ENCODE peak calls at places on chromosomes 5 and 9, in four cellular contexts. E is neural progenitor cell, L is right lobe of liver, O is kidney. J is an unnamed sample.

GRCh38 chr9:69326261-69326660 is 1.2 kb downstream of the ENTREP1 start:
- DNase-seq in E (peak; percentile 9), O (no peak), L (no peak), J (peak; percentile 56)

GRCh38 chr5:148383564-148384388 is at the start of gene FBXO38:
- DNase-seq in E (peak; percentile 97), O (peak; percentile 98), L (peak; percentile 98), J (peak; percentile 96)

GRCh38 chr5:912356-913091 is 19.8 kb downstream of the TRIP13 start:
- DNase-seq in E (peak; percentile 84), L (no peak), O (no peak), J (peak; percentile 74)

GRCh38 chr5:180868960-180869359 is 7.9 kb upstream of the ZFP62 start:
- DNase-seq in L (peak; percentile 76), E (peak; percentile 90), O (peak; percentile 83), J (peak; percentile 80)

GRCh38 chr9:20043035-20043434 is 254.2 kb upstream of the SLC24A2 start:
- DNase-seq in E (no peak), L (no peak), O (no peak), J (no peak)

GRCh38 chr5:169606279-169606678 is 22.7 kb downstream of the SPDL1 start:
- DNase-seq in L (no peak), E (no peak), O (no peak), J (no peak)

GRCh38 chr9:98256632-98257218 is 1.3 kb upstream of the TBC1D2 start:
- DNase-seq in E (peak; percentile 21), O (no peak), L (no peak), J (no peak)

GRCh38 chr5:151075698-151076331 is 5.0 kb downstream of the TNIP1 start:
- DNase-seq in L (peak; percentile 83), E (no peak), O (no peak), J (no peak)

GRCh38 chr5:157178961-157179360 is 1.7 kb upstream of the ITK start:
- DNase-seq in E (no peak), L (no peak), O (no peak), J (no peak)

GRCh38 chr5:123066016-123066415 is 23.0 kb upstream of the PRDM6 start:
- DNase-seq in O (no peak), E (no peak), L (no peak), J (no peak)

GRCh38 chr9:120877276-120878034 is 467 bp upstream of the PHF19 start:
- DNase-seq in L (peak; percentile 66), O (peak; percentile 87), E (peak; percentile 83), J (no peak)

GRCh38 chr5:66113160-66113559 is 30.9 kb upstream of the SREK1 start:
- DNase-seq in L (no peak), O (no peak), E (no peak), J (no peak)

GRCh38 chr9:13190040-13190439 is 89.5 kb downstream of the MPDZ start:
- DNase-seq in E (no peak), O (no peak), L (peak; percentile 87), J (no peak)

GRCh38 chr9:130023147-130023787 is 19.7 kb downstream of the FNBP1 start:
- DNase-seq in L (no peak), O (no peak), E (no peak), J (no peak)

GRCh38 chr9:113636693-113637092 is 173.2 kb downstream of the RGS3 start:
- DNase-seq in E (no peak), O (no peak), L (no peak), J (no peak)

GRCh38 chr9:112601646-112602045 is 115.0 kb downstream of the KIAA1958 start:
- DNase-seq in L (no peak), O (no peak), E (no peak), J (no peak)

GRCh38 chr9:84187090-84187489 is 153.5 kb downstream of the SLC28A3 start:
- DNase-seq in O (no peak), L (no peak), E (no peak), J (no peak)

GRCh38 chr5:173919443-173919842 is 31.3 kb downstream of the CPEB4 start:
- DNase-seq in L (no peak), O (no peak), E (no peak), J (no peak)
- H3K4me1 ChIP-seq in L (peaks cover 38% of the 10 kb centered on the region), O (peaks cover 57% of the 10 kb centered on the region), E (peaks cover 38% of the 10 kb centered on the region), J (no peaks in the 10 kb centered on the region)

DNA sequence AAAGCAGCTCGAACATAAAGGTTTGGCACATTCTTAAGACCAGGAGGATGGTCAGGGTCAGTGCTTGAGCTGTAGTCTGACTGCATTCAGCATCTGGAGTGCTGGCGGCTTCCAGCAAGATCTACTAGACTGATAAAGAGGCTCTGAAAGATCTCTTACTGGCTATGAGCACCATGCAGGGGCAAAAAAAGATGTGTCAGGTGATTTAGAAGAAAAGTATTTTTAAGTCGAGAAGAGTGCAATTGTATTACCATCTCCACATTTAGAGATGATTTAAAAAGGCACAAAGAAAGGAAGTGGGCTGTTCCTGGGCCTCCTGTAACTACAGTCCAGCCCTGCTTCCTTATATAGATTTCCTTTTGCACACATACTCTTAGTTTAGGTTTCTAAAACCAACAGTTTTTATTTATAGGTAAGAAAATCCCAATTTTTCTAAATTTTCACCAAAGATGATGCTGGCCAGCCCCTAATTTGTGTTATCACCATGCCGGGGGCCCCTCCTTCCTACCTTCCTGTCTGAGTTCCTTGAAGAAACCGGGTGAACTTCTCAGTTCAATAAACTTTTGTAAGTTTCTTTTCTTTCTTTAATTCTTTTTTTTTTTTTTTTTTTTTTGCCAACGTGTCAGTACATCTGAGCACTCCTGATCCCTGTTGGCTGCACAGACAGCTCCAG is 65.9 kb upstream of the PLPP1 start:
- DNase-seq in O (no peak), E (no peak), L (no peak), J (no peak)
- H3K4me1 ChIP-seq in O (peaks cover 13% of the 10 kb centered on the region), E (peaks cover 30% of the 10 kb centered on the region), L (peaks cover 55% of the 10 kb centered on the region), J (peaks cover 14% of the 10 kb centered on the region)

DNA sequence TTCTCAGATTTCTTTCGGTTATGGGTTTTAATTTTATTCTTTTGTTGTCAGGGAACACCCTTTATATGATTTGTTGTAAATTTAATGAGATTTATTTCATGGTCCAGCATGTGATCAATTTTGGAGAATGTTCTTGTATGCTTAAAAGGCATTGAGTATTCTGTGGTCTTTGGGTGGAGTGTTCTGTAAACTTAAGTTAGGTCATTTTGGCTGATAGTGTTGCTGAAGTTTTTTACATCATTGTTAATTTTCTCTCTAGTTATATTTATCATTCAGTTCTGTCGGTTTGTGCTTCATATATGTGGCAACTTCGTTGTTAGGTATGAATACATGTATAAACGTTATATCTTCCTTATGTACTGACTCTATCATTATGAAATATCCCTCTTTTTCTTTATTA is 55.5 kb downstream of the NIPBL start:
- DNase-seq in E (no peak), O (no peak), L (no peak), J (no peak)
- H3K4me1 ChIP-seq in E (no peaks in the 10 kb centered on the region), O (peaks cover 12% of the 10 kb centered on the region), L (peaks cover 10% of the 10 kb centered on the region), J (no peaks in the 10 kb centered on the region)

GRCh38 chr9:33189331-33189731 is 22.2 kb upstream of the B4GALT1 start:
- DNase-seq in E (no peak), O (no peak), L (no peak), J (no peak)
- H3K4me1 ChIP-seq in E (no peaks in the 10 kb centered on the region), O (no peaks in the 10 kb centered on the region), L (peaks cover 19% of the 10 kb centered on the region), J (no peaks in the 10 kb centered on the region)

GRCh38 chr9:126051446-126052130 is 275.0 kb upstream of the MVB12B start:
- DNase-seq in E (no peak), O (peak; percentile 46), L (peak; percentile 27), J (no peak)
- H3K4me1 ChIP-seq in E (no peaks in the 10 kb centered on the region), O (no peaks in the 10 kb centered on the region), L (no peaks in the 10 kb centered on the region), J (no peaks in the 10 kb centered on the region)

GRCh38 chr9:274101-274500 is 59.4 kb downstream of the DOCK8 start:
- DNase-seq in O (no peak), L (no peak), E (no peak), J (no peak)
- H3K4me1 ChIP-seq in O (no peaks in the 10 kb centered on the region), L (no peaks in the 10 kb centered on the region), E (no peaks in the 10 kb centered on the region), J (no peaks in the 10 kb centered on the region)

GRCh38 chr9:35908484-35909125 is 685 bp upstream of the SPAAR start:
- DNase-seq in O (no peak), E (no peak), L (no peak), J (no peak)

GRCh38 chr9:35910613-35911488 is 1.6 kb downstream of the SPAAR start:
- DNase-seq in O (peak; percentile 76), E (peak; percentile 46), L (no peak), J (no peak)

GRCh38 chr9:35907732-35908483 is 1.4 kb upstream of the SPAAR start:
- DNase-seq in L (no peak), E (peak; percentile 39), O (peak; percentile 93), J (no peak)

GRCh38 chr9:35909687-35910612 is 660 bp downstream of the SPAAR start:
- DNase-seq in E (no peak), L (no peak), O (no peak), J (no peak)

GRCh38 chr9:35909274-35909673 is at the start of gene SPAAR:
- DNase-seq in O (no peak), E (no peak), L (no peak), J (no peak)
- H3K4me1 ChIP-seq in O (peaks cover 38% of the 10 kb centered on the region), E (peaks cover 22% of the 10 kb centered on the region), L (peaks cover 59% of the 10 kb centered on the region), J (peaks cover 47% of the 10 kb centered on the region)

DNA sequence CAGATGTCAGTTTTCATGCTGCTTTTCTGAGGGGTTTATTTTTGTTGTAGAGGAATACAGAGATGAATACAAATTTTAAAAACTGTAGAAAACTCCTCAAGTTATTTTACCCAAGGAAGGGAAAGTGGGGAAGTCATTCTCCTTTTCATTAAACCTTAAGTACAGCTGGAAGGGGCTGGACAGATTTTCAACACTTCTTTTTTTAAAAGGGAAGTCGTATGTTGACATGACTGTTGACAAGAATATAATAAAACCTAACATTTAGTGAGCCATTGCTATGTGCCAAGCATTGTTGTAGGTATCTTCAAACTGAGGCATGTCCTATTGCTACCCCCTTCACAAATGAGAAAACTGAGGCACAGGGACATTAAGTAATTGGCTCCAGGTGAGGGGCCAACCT is 235.7 kb downstream of the PCSK1 start:
- DNase-seq in E (no peak), O (no peak), L (no peak), J (no peak)
- H3K4me1 ChIP-seq in E (no peaks in the 10 kb centered on the region), O (peaks cover 14% of the 10 kb centered on the region), L (peaks cover 58% of the 10 kb centered on the region), J (no peaks in the 10 kb centered on the region)

GRCh38 chr9:122370869-122371467 is at the start of gene PTGS1:
- DNase-seq in O (peak; percentile 76), E (peak; percentile 74), L (peak; percentile 68), J (no peak)
- H3K4me1 ChIP-seq in O (no peaks in the 10 kb centered on the region), E (peaks cover 13% of the 10 kb centered on the region), L (peaks cover 8% of the 10 kb centered on the region), J (peaks cover 6% of the 10 kb centered on the region)